ENCODE peak calls at places on chromosomes 6 and 20, in seven cellular contexts. U is NCI-H2081; A is uterus; S is cardiac muscle cell; D is NCI-H1694 treated with DMSO at 0.1 percent for 48 hours; G is kidney glomerular epithelial cell; X is stimulated activated CD4-positive, alpha-beta T cell treated with anti-CD3 and anti-CD28 coated beads, Interleukin-1b, Interleukin-23, amount 100 ng/mL, for 1 hour. T is an unnamed sample.

GRCh38 chr6:73515204-73516101 is 5.4 kb downstream of the EEF1A1 start:
- DNase-seq in U (peak), A (peak), S (peak), D (peak), G (peak), X (no peak), T (peak)

GRCh38 chr20:23048283-23049200 is 930 bp downstream of the THBD start:
- DNase-seq in U (no peak), A (peak), S (peak), D (no peak), G (no peak), X (no peak), T (peak)

GRCh38 chr6:6711832-6712231 is 123.3 kb downstream of the LY86 start:
- DNase-seq in U (no peak), A (no peak), S (no peak), D (no peak), G (no peak), X (no peak), T (no peak)

GRCh38 chr20:41174373-41174772 is 37.0 kb downstream of the PLCG1 start:
- DNase-seq in U (no peak), A (peak), S (no peak), D (no peak), G (no peak), X (no peak), T (no peak)

GRCh38 chr20:45342863-45343444 is 5.3 kb downstream of the SDC4 start:
- DNase-seq in U (no peak), A (no peak), S (no peak), D (no peak), G (no peak), X (no peak), T (no peak)

GRCh38 chr6:157047951-157048350 is 270.8 kb downstream of the ARID1B start:
- DNase-seq in U (no peak), A (no peak), S (peak), D (no peak), G (no peak), X (no peak), T (no peak)

GRCh38 chr20:25507385-25508082 is 77.8 kb downstream of the NINL start:
- DNase-seq in U (no peak), A (no peak), S (no peak), D (no peak), G (no peak), X (no peak), T (no peak)

GRCh38 chr6:49764571-49765236 is 20.5 kb upstream of the CRISP3 start:
- DNase-seq in U (no peak), A (no peak), S (no peak), D (no peak), G (no peak), X (no peak), T (no peak)

GRCh38 chr20:20785226-20785625 is 72.8 kb upstream of the RALGAPA2 start:
- DNase-seq in U (no peak), A (no peak), S (no peak), D (no peak), G (no peak), X (no peak), T (no peak)

GRCh38 chr6:80642452-80642851 is 536.0 kb downstream of the BCKDHB start:
- DNase-seq in U (no peak), A (no peak), S (no peak), D (no peak), G (no peak), X (no peak), T (no peak)

GRCh38 chr20:23327617-23328333 is 22.8 kb upstream of the NXT1 start:
- DNase-seq in U (no peak), A (no peak), S (no peak), D (no peak), G (no peak), X (no peak), T (no peak)

GRCh38 chr6:170269873-170270541 is 20.9 kb downstream of the DLL1 start:
- DNase-seq in U (no peak), A (no peak), S (no peak), D (peak), G (no peak), X (no peak), T (no peak)

GRCh38 chr6:41733707-41734665 is 1.4 kb downstream of the TFEB start:
- DNase-seq in U (peak), A (peak), S (peak), D (no peak), G (peak), X (peak), T (peak)

GRCh38 chr20:2132461-2132901 is 30.9 kb downstream of the STK35 start:
- DNase-seq in U (no peak), A (no peak), S (no peak), D (no peak), G (no peak), X (no peak), T (no peak)

GRCh38 chr20:688809-689208 is 13.2 kb upstream of the SCRT2 start:
- DNase-seq in U (no peak), A (no peak), S (no peak), D (peak), G (peak), X (no peak), T (peak)

GRCh38 chr20:54167909-54168872 is 5.6 kb downstream of the CYP24A1 start:
- DNase-seq in U (no peak), A (no peak), S (peak), D (no peak), G (no peak), X (no peak), T (peak)

GRCh38 chr20:57632286-57632685 is 12.1 kb upstream of the ZBP1 start:
- DNase-seq in U (no peak), A (no peak), S (no peak), D (no peak), G (no peak), X (no peak), T (no peak)

GRCh38 chr6:101784094-101784493 is 390.6 kb downstream of the GRIK2 start:
- DNase-seq in U (no peak), A (no peak), S (no peak), D (no peak), G (no peak), X (no peak), T (no peak)

GRCh38 chr6:4797590-4797989 is 21.4 kb downstream of the CDYL start:
- DNase-seq in U (no peak), A (no peak), S (no peak), D (no peak), G (no peak), X (no peak), T (no peak)

GRCh38 chr6:84065718-84066290 is 32.2 kb downstream of the MRAP2 start:
- DNase-seq in U (no peak), A (no peak), S (peak), D (no peak), G (no peak), X (no peak), T (no peak)

GRCh38 chr6:144064831-144065668 is 30.3 kb downstream of the SF3B5 start:
- DNase-seq in U (no peak), A (no peak), S (no peak), D (no peak), G (no peak), X (no peak), T (no peak)

GRCh38 chr20:58868795-58869194 is 16.3 kb downstream of the GNAS start:
- DNase-seq in U (no peak), A (no peak), S (no peak), D (no peak), G (no peak), X (no peak), T (no peak)

GRCh38 chr6:49918787-49919186 is 45.2 kb downstream of the DEFB114 start:
- DNase-seq in U (no peak), A (no peak), S (no peak), D (no peak), G (no peak), X (no peak), T (no peak)

GRCh38 chr6:41548098-41548840 is 2.1 kb downstream of the FOXP4 start:
- DNase-seq in U (no peak), A (no peak), S (no peak), D (no peak), G (no peak), X (no peak), T (no peak)

GRCh38 chr6:26331809-26332226 is 33.2 kb upstream of the BTN3A2 start:
- DNase-seq in U (no peak), A (no peak), S (no peak), D (no peak), G (no peak), X (no peak), T (no peak)

T was measured in ACHN.